ENCODE peak calls at places on chromosomes 6 and 20, in nine cellular contexts. C, J, L, G, U, I, S, E and N are unnamed samples.

GRCh38 chr6:32814145-32814544 is 2.7 kb downstream of the HLA-DOB start:
- DNase-seq in C (no peak), J (no peak), L (no peak), G (no peak), U (no peak), I (no peak), S (no peak), E (peak; percentile 16), N (no peak)

GRCh38 chr20:3727333-3728035 is 5.0 kb upstream of the HSPA12B start:
- DNase-seq in C (no peak), J (no peak), L (peak; percentile 51), G (no peak), U (no peak), I (peak; percentile 18), S (no peak), E (no peak), N (no peak)

GRCh38 chr6:159941286-159942113 is 27.4 kb upstream of the IGF2R start:
- DNase-seq in C (peak; percentile 24), J (no peak), L (no peak), G (no peak), U (peak; percentile 61), I (peak; percentile 50), S (no peak), E (no peak), N (no peak)

GRCh38 chr6:17226766-17227338 is 54.3 kb upstream of the RBM24 start:
- DNase-seq in C (no peak), J (no peak), L (no peak), G (no peak), U (no peak), I (no peak), S (no peak), E (no peak), N (no peak)

GRCh38 chr20:19374066-19374615 is 161.7 kb downstream of the SLC24A3 start:
- DNase-seq in C (no peak), J (no peak), L (no peak), G (no peak), U (no peak), I (no peak), S (no peak), E (no peak), N (no peak)

GRCh38 chr20:37670426-37670825 is 23.4 kb upstream of the CTNNBL1 start:
- DNase-seq in C (no peak), J (no peak), L (peak; percentile 28), G (no peak), U (no peak), I (no peak), S (no peak), E (no peak), N (no peak)

GRCh38 chr6:53811082-53811481 is 16.3 kb downstream of the LRRC1 start:
- DNase-seq in C (peak; percentile 74), J (no peak), L (no peak), G (no peak), U (no peak), I (no peak), S (peak; percentile 79), E (no peak), N (no peak)

GRCh38 chr6:43758617-43759050 is 11.4 kb upstream of the VEGFA start:
- DNase-seq in C (peak; percentile 56), J (no peak), L (no peak), G (peak; percentile 33), U (peak; percentile 49), I (no peak), S (no peak), E (no peak), N (peak; percentile 33)

GRCh38 chr6:159931112-159931511 is 37.8 kb upstream of the IGF2R start:
- DNase-seq in C (no peak), J (no peak), L (no peak), G (no peak), U (peak; percentile 33), I (no peak), S (no peak), E (no peak), N (no peak)

GRCh38 chr6:3340891-3341290 is 82.1 kb downstream of the PSMG4 start:
- DNase-seq in C (no peak), J (no peak), L (no peak), G (no peak), U (no peak), I (no peak), S (no peak), E (no peak), N (no peak)

GRCh38 chr6:21022343-21023107 is 488.3 kb downstream of the CDKAL1 start:
- DNase-seq in C (peak; percentile 91), J (no peak), L (no peak), G (peak; percentile 20), U (no peak), I (no peak), S (no peak), E (peak; percentile 73), N (no peak)

GRCh38 chr6:106125925-106126435 is 39.8 kb downstream of the PRDM1 start:
- DNase-seq in C (no peak), J (no peak), L (no peak), G (no peak), U (peak; percentile 65), I (no peak), S (no peak), E (no peak), N (no peak)

GRCh38 chr6:88908598-88909548 is 54.5 kb downstream of the RNGTT start:
- DNase-seq in C (no peak), J (no peak), L (no peak), G (no peak), U (no peak), I (no peak), S (no peak), E (no peak), N (no peak)

GRCh38 chr6:14575961-14576360 is 458.4 kb downstream of the CD83 start:
- DNase-seq in C (no peak), J (no peak), L (no peak), G (no peak), U (no peak), I (no peak), S (no peak), E (no peak), N (no peak)

GRCh38 chr6:67221226-67221625 is 1413.9 kb upstream of the ADGRB3 start:
- DNase-seq in C (no peak), J (no peak), L (no peak), G (no peak), U (no peak), I (no peak), S (no peak), E (peak; percentile 5), N (no peak)
- TF ChIP-seq CTCF in C (no peak), J (no peak), L (no peak), G (no peak), U (no peak), I (no peak), S (no peak), E (no peak), N (no peak)

DNA sequence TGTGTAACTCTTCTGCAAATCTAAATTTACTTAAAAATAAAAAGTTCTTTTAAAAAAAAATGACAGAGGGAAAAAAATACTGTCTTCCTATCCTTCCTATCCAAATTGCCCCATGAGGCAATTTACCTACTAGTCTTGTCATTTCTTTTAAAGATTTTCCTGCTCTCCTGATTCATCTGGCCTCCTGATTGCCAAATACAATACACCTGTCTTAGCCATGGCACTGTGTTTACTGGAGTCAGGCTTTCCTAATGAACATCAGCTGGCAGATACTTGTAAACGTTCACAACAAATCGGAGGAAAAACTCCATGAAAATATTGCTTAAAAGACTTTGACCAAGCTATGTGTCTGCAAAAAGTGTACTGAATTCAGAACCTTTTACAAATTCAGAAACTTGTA is 21.5 kb downstream of the TM9SF4 start:
- DNase-seq in C (no peak), J (no peak), L (no peak), G (no peak), U (no peak), I (no peak), S (no peak), E (no peak), N (no peak)
- TF ChIP-seq CTCF in C (no peak), J (no peak), L (no peak), G (no peak), U (no peak), I (no peak), S (no peak), E (no peak), N (no peak)

GRCh38 chr20:58025233-58025632 is 203.2 kb downstream of the ANKRD60 start:
- DNase-seq in C (no peak), J (no peak), L (no peak), G (no peak), U (no peak), I (no peak), S (peak; percentile 18), E (no peak), N (no peak)

GRCh38 chr20:58028123-58028522 is 200.3 kb downstream of the ANKRD60 start:
- DNase-seq in C (no peak), J (no peak), L (no peak), G (no peak), U (peak; percentile 32), I (no peak), S (no peak), E (no peak), N (no peak)

GRCh38 chr20:58023781-58024180 is 204.7 kb downstream of the ANKRD60 start:
- DNase-seq in C (no peak), J (no peak), L (no peak), G (no peak), U (no peak), I (no peak), S (peak; percentile 4), E (no peak), N (no peak)

GRCh38 chr20:58024241-58024721 is 204.2 kb downstream of the ANKRD60 start:
- DNase-seq in C (no peak), J (no peak), L (no peak), G (no peak), U (no peak), I (no peak), S (peak; percentile 14), E (no peak), N (no peak)

GRCh38 chr20:58026361-58026760 is 202.1 kb downstream of the ANKRD60 start:
- DNase-seq in C (no peak), J (no peak), L (no peak), G (no peak), U (no peak), I (no peak), S (no peak), E (no peak), N (no peak)
- TF ChIP-seq CTCF in C (no peak), J (no peak), L (no peak), G (no peak), U (no peak), I (no peak), S (no peak), E (no peak), N (no peak)

GRCh38 chr20:58088105-58088504 is 140.3 kb downstream of the ANKRD60 start:
- DNase-seq in C (no peak), J (no peak), L (peak; percentile 2), G (no peak), U (no peak), I (no peak), S (no peak), E (no peak), N (no peak)

GRCh38 chr20:58084966-58085365 is 143.5 kb downstream of the ANKRD60 start:
- DNase-seq in C (peak; percentile 80), J (no peak), L (no peak), G (no peak), U (no peak), I (no peak), S (no peak), E (no peak), N (no peak)

GRCh38 chr20:58088625-58089024 is 139.8 kb downstream of the ANKRD60 start:
- DNase-seq in C (no peak), J (no peak), L (no peak), G (no peak), U (no peak), I (no peak), S (no peak), E (no peak), N (no peak)

GRCh38 chr20:58086763-58087566 is 141.5 kb downstream of the ANKRD60 start:
- DNase-seq in C (peak; percentile 86), J (no peak), L (no peak), G (no peak), U (peak; percentile 23), I (peak; percentile 26), S (peak; percentile 11), E (peak; percentile 78), N (peak; percentile 27)

GRCh38 chr20:58087567-58087858 is 140.9 kb downstream of the ANKRD60 start:
- DNase-seq in C (no peak), J (no peak), L (no peak), G (no peak), U (no peak), I (no peak), S (no peak), E (no peak), N (no peak)
- TF ChIP-seq CTCF in C (no peak), J (no peak), L (no peak), G (no peak), U (peak; percentile 19), I (peak; percentile 60), S (no peak), E (peak; percentile 55), N (peak; percentile 2)